ENCODE peak calls at places on chromosomes 5 and 9, in four cellular contexts. F, U, K and G are unnamed samples.

GRCh38 chr5:157607371-157608161 is 32.0 kb upstream of the ADAM19 start:
- DNase-seq in F (no peak), U (no peak), K (peak), G (no peak)

GRCh38 chr5:154461531-154461930 is 15.7 kb downstream of the SAP30L start:
- DNase-seq in F (no peak), U (no peak), K (no peak), G (no peak)

GRCh38 chr9:21559402-21560280 is 77.5 kb upstream of the IFNE start:
- DNase-seq in F (peak), U (no peak), K (no peak), G (no peak)

GRCh38 chr5:21693591-21693990 is 1159.6 kb downstream of the CDH12 start:
- DNase-seq in F (no peak), U (no peak), K (no peak), G (no peak)

GRCh38 chr9:385818-386398 is 171.2 kb downstream of the DOCK8 start:
- DNase-seq in F (peak), U (peak), K (peak), G (peak)

GRCh38 chr5:172689801-172690200 is 48.7 kb downstream of the NEURL1B start:
- DNase-seq in F (no peak), U (no peak), K (no peak), G (no peak)

GRCh38 chr5:140246378-140247122 is 56.4 kb downstream of the PFDN1 start:
- DNase-seq in F (no peak), U (peak), K (no peak), G (peak)

GRCh38 chr5:132193165-132193694 is 34.4 kb downstream of the P4HA2 start:
- DNase-seq in F (no peak), U (no peak), K (no peak), G (no peak)

GRCh38 chr5:71752441-71753190 is 33.5 kb downstream of the CARTPT start:
- DNase-seq in F (no peak), U (no peak), K (no peak), G (no peak)

GRCh38 chr5:142421158-142421617 is 96.4 kb upstream of the SPRY4 start:
- DNase-seq in F (no peak), U (no peak), K (no peak), G (no peak)

GRCh38 chr5:157215143-157215825 is 34.6 kb downstream of the ITK start:
- DNase-seq in F (no peak), U (no peak), K (no peak), G (no peak)